ENCODE peak calls at places on chromosomes 2 and 18, in nine cellular contexts. X is transverse colon, S is nephron progenitor cell, U is PC-9, Z is endothelial cell, G is glutamatergic neuron, N is breast epithelium, Y is cardiac fibroblast, Q is mucosa of descending colon. V is an unnamed sample.

GRCh38 chr18:45662468-45662867 is 47.2 kb downstream of the SLC14A2 start:
- DNase-seq in X (no peak), S (no peak), U (no peak), Z (no peak), G (no peak), N (no peak), Y (peak), Q (no peak), V (no peak)

GRCh38 chr2:128640166-128640846 is 321.6 kb upstream of the HS6ST1 start:
- DNase-seq in X (no peak), S (no peak), U (no peak), Z (no peak), G (peak), N (no peak), Y (no peak), Q (no peak), V (no peak)

GRCh38 chr18:70398076-70398475 is 109.2 kb downstream of the SOCS6 start:
- DNase-seq in X (no peak), S (no peak), U (no peak), Z (no peak), G (no peak), N (no peak), Y (no peak), Q (no peak), V (no peak)

GRCh38 chr2:156430236-156430977 is 5.8 kb upstream of the GPD2 start:
- DNase-seq in X (no peak), S (no peak), U (no peak), Z (no peak), G (no peak), N (no peak), Y (peak), Q (no peak), V (no peak)

GRCh38 chr2:60045461-60045860 is 508.0 kb downstream of the BCL11A start:
- DNase-seq in X (no peak), S (no peak), U (no peak), Z (no peak), G (no peak), N (no peak), Y (no peak), Q (no peak), V (no peak)

GRCh38 chr2:189933911-189934399 is 128.6 kb downstream of the MSTN start:
- DNase-seq in X (no peak), S (no peak), U (peak), Z (no peak), G (no peak), N (no peak), Y (peak), Q (no peak), V (no peak)

GRCh38 chr2:181877181-181877664 is 14.3 kb upstream of the ITPRID2 start:
- DNase-seq in X (no peak), S (no peak), U (no peak), Z (no peak), G (no peak), N (no peak), Y (no peak), Q (no peak), V (no peak)

GRCh38 chr2:71042287-71042686 is 26.2 kb upstream of the NAGK start:
- DNase-seq in X (no peak), S (no peak), U (no peak), Z (no peak), G (no peak), N (no peak), Y (no peak), Q (no peak), V (no peak)

GRCh38 chr2:29475446-29476006 is 360.3 kb downstream of the CLIP4 start:
- DNase-seq in X (no peak), S (no peak), U (no peak), Z (no peak), G (no peak), N (no peak), Y (no peak), Q (no peak), V (no peak)

GRCh38 chr2:231464576-231465540 is 574 bp upstream of the NCL start:
- DNase-seq in X (peak), S (peak), U (no peak), Z (peak), G (peak), N (peak), Y (peak), Q (peak), V (peak)

GRCh38 chr2:152075427-152076050 is 23.3 kb downstream of the CACNB4 start:
- DNase-seq in X (no peak), S (no peak), U (no peak), Z (no peak), G (no peak), N (no peak), Y (no peak), Q (no peak), V (no peak)

GRCh38 chr2:54422072-54422581 is 34.0 kb upstream of the SPTBN1 start:
- DNase-seq in X (no peak), S (no peak), U (no peak), Z (no peak), G (no peak), N (no peak), Y (no peak), Q (no peak), V (no peak)

GRCh38 chr2:157260403-157261198 is 3.1 kb downstream of the GALNT5 start:
- DNase-seq in X (no peak), S (no peak), U (no peak), Z (no peak), G (no peak), N (no peak), Y (no peak), Q (no peak), V (no peak)

GRCh38 chr18:2411381-2411977 is 159.8 kb downstream of the METTL4 start:
- DNase-seq in X (no peak), S (no peak), U (peak), Z (no peak), G (no peak), N (no peak), Y (peak), Q (no peak), V (no peak)

GRCh38 chr2:68379184-68379708 is 14.2 kb downstream of the PLEK start:
- DNase-seq in X (no peak), S (no peak), U (no peak), Z (no peak), G (no peak), N (no peak), Y (no peak), Q (no peak), V (no peak)

GRCh38 chr18:12086677-12087482 is 6.8 kb upstream of the ANKRD62 start:
- DNase-seq in X (no peak), S (no peak), U (no peak), Z (no peak), G (no peak), N (no peak), Y (no peak), Q (no peak), V (no peak)

GRCh38 chr2:195407782-195408181 is 249.2 kb upstream of the SLC39A10 start:
- DNase-seq in X (no peak), S (no peak), U (no peak), Z (no peak), G (no peak), N (no peak), Y (peak), Q (no peak), V (no peak)

GRCh38 chr18:37412757-37413156 is 152.8 kb downstream of the CELF4 start:
- DNase-seq in X (no peak), S (no peak), U (no peak), Z (no peak), G (no peak), N (no peak), Y (no peak), Q (no peak), V (no peak)

GRCh38 chr18:8627540-8627939 is 18.3 kb downstream of the RAB12 start:
- DNase-seq in X (no peak), S (no peak), U (no peak), Z (no peak), G (no peak), N (no peak), Y (no peak), Q (no peak), V (no peak)

GRCh38 chr18:44681611-44682010 is 923 bp downstream of the SETBP1 start:
- DNase-seq in X (no peak), S (no peak), U (no peak), Z (no peak), G (no peak), N (no peak), Y (no peak), Q (no peak), V (no peak)

GRCh38 chr2:121884515-121884915 is 129.1 kb downstream of the TSN start:
- DNase-seq in X (no peak), S (no peak), U (no peak), Z (peak), G (no peak), N (no peak), Y (peak), Q (no peak), V (peak)

GRCh38 chr2:63827749-63828148 is 13.9 kb upstream of the UGP2 start:
- DNase-seq in X (no peak), S (no peak), U (peak), Z (no peak), G (no peak), N (peak), Y (peak), Q (no peak), V (no peak)

GRCh38 chr2:121272596-121272995 is 12.4 kb downstream of the TFCP2L1 start:
- DNase-seq in X (no peak), S (no peak), U (no peak), Z (no peak), G (no peak), N (no peak), Y (no peak), Q (no peak), V (no peak)

GRCh38 chr2:237651761-237652160 is 24.4 kb downstream of the LRRFIP1 start:
- DNase-seq in X (no peak), S (no peak), U (no peak), Z (no peak), G (no peak), N (no peak), Y (no peak), Q (no peak), V (no peak)

GRCh38 chr2:73385486-73386341 is at the start of gene ALMS1:
- DNase-seq in X (peak), S (peak), U (peak), Z (peak), G (peak), N (peak), Y (peak), Q (peak), V (peak)

GRCh38 chr2:209771474-209772292 is at the start of gene UNC80:
- DNase-seq in X (peak), S (peak), U (no peak), Z (peak), G (peak), N (peak), Y (peak), Q (peak), V (peak)

GRCh38 chr2:6946722-6947121 is 29.5 kb downstream of the RNF144A start:
- DNase-seq in X (no peak), S (no peak), U (no peak), Z (no peak), G (no peak), N (no peak), Y (peak), Q (no peak), V (no peak)

GRCh38 chr2:56444339-56444738 is 260.5 kb downstream of the CCDC85A start:
- DNase-seq in X (peak), S (no peak), U (peak), Z (no peak), G (no peak), N (no peak), Y (peak), Q (peak), V (no peak)

GRCh38 chr2:2328847-2329246 is 2.2 kb downstream of the MYT1L start:
- DNase-seq in X (no peak), S (peak), U (no peak), Z (peak), G (no peak), N (no peak), Y (no peak), Q (no peak), V (peak)

GRCh38 chr18:23887493-23887892 is 127.1 kb upstream of the TTC39C start:
- DNase-seq in X (no peak), S (no peak), U (no peak), Z (no peak), G (no peak), N (no peak), Y (no peak), Q (no peak), V (no peak)

GRCh38 chr2:11465485-11466306 is at the start of gene E2F6:
- DNase-seq in X (peak), S (peak), U (peak), Z (peak), G (peak), N (peak), Y (peak), Q (peak), V (peak)
- TF ChIP-seq CTCF in X (no peak), S (no peak), U (no peak), Z (no peak), G (no peak), N (peak), Y (no peak), Q (peak), V (no peak)

GRCh38 chr2:46802665-46803550 is 112.7 kb downstream of the MCFD2 start:
- DNase-seq in X (no peak), S (no peak), U (no peak), Z (no peak), G (no peak), N (peak), Y (peak), Q (no peak), V (no peak)
- TF ChIP-seq CTCF in X (no peak), S (no peak), U (no peak), Z (no peak), G (no peak), N (no peak), Y (no peak), Q (no peak), V (no peak)

DNA sequence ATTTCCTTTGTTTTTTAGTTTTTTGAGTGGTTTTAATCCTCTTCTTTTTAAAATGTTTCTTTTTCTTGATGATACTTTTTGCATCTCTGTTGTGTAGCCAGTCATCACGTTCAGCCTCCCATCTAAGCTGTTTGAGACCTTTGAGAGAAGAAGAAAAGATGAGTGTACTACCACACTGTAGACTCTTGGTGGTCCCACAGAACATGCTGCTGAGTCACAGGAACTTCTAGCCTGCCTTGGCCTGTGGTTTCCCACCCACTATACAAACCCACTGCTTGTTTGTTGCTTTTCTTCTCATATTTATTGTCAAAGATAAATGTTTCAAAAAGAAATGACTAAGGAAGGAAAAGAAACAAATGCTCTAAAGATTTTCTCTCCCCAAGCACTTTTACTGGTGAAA is 5.5 kb downstream of the CEBPZOS start:
- DNase-seq in X (no peak), S (no peak), U (no peak), Z (no peak), G (no peak), N (no peak), Y (no peak), Q (no peak), V (no peak)
- TF ChIP-seq CTCF in X (no peak), S (no peak), U (no peak), Z (no peak), G (no peak), N (no peak), Y (no peak), Q (no peak), V (no peak)

GRCh38 chr2:219997341-219997851 is 370.0 kb downstream of the SLC4A3 start:
- DNase-seq in X (no peak), S (peak), U (no peak), Z (peak), G (peak), N (no peak), Y (peak), Q (peak), V (peak)
- TF ChIP-seq CTCF in X (no peak), S (peak), U (peak), Z (peak), G (peak), N (peak), Y (peak), Q (no peak), V (peak)

DNA sequence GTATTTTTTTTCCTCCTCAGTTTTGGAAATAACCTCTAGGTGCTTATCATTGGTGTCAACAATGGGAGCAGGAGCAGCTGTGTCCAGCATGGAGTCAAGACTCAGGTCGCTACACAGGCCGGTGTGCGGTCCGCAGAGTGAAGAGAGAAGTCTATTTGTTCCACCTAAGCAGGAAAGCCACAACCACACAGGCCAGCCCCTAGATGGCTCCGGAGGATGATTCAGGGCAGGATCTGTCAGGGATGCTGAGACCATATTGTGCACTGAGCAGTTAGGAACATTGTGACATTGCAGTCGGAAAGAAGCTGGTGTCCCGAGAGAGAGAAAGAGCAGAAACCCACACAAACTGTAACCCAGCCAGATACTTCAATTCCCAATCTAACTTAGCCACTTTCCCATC is 136.9 kb downstream of the GAREM1 start:
- DNase-seq in X (no peak), S (no peak), U (no peak), Z (no peak), G (peak), N (no peak), Y (peak), Q (no peak), V (no peak)
- TF ChIP-seq CTCF in X (no peak), S (no peak), U (no peak), Z (no peak), G (no peak), N (no peak), Y (peak), Q (no peak), V (no peak)

GRCh38 chr2:43131051-43131889 is 95.1 kb downstream of the ZFP36L2 start:
- DNase-seq in X (peak), S (no peak), U (peak), Z (peak), G (no peak), N (peak), Y (peak), Q (peak), V (no peak)
- TF ChIP-seq CTCF in X (peak), S (no peak), U (peak), Z (no peak), G (no peak), N (peak), Y (peak), Q (peak), V (peak)

GRCh38 chr2:233674995-233675394 is 3.3 kb downstream of the UGT1A9 start:
- DNase-seq in X (no peak), S (no peak), U (peak), Z (no peak), G (no peak), N (no peak), Y (no peak), Q (no peak), V (no peak)
- TF ChIP-seq CTCF in X (no peak), S (no peak), U (no peak), Z (peak), G (peak), N (no peak), Y (no peak), Q (no peak), V (peak)

GRCh38 chr2:184372484-184372883 is 225.8 kb upstream of the ZNF804A start:
- DNase-seq in X (no peak), S (no peak), U (peak), Z (no peak), G (no peak), N (no peak), Y (no peak), Q (no peak), V (no peak)
- TF ChIP-seq CTCF in X (no peak), S (no peak), U (no peak), Z (no peak), G (no peak), N (no peak), Y (no peak), Q (no peak), V (no peak)

V was measured in neural crest cell.